ENCODE peak calls at places on chromosome X, in four cellular contexts. O is SK-N-SH, D is K562, M is HepG2. N is an unnamed sample.
A peak's percentile ranks its signal among the peaks of the same experiment; 100 is the strongest.

GRCh38 chrX:56564921-56565861 is 1.8 kb downstream of the UBQLN2 start:
- DNase-seq in D (peak; percentile 7), M (peak; percentile 0), O (peak; percentile 24), N (no peak)

GRCh38 chrX:138057883-138058282 is 492.0 kb downstream of the ZIC3 start:
- DNase-seq in D (no peak), M (no peak), O (no peak), N (no peak)

GRCh38 chrX:10415704-10416001 is 204.7 kb downstream of the MID1 start:
- DNase-seq in O (no peak), M (no peak), D (no peak), N (no peak)

GRCh38 chrX:95903490-95903889 is 781.2 kb upstream of the DIAPH2 start:
- DNase-seq in O (no peak), M (no peak), D (no peak), N (no peak)

GRCh38 chrX:63713510-63713909 is 71.5 kb downstream of the ARHGEF9 start:
- DNase-seq in D (no peak), M (no peak), O (no peak), N (no peak)

GRCh38 chrX:10172867-10173266 is 16.1 kb downstream of the CLCN4 start:
- DNase-seq in M (no peak), O (no peak), D (no peak), N (no peak)

GRCh38 chrX:38754102-38754790 is 47.0 kb upstream of the MID1IP1 start:
- DNase-seq in M (peak; percentile 19), D (peak; percentile 39), O (peak; percentile 47), N (peak; percentile 32)

GRCh38 chrX:22520128-22520828 is 247.6 kb downstream of the CBLL2 start:
- DNase-seq in M (no peak), D (no peak), O (no peak), N (peak; percentile 2)

GRCh38 chrX:131305926-131306325 is 16.8 kb upstream of the IGSF1 start:
- DNase-seq in M (no peak), O (no peak), D (no peak), N (no peak)

GRCh38 chrX:31185884-31186283 is 114.0 kb upstream of the FTHL17 start:
- DNase-seq in M (no peak), O (no peak), D (no peak), N (no peak)

GRCh38 chrX:38664285-38664684 is 102.9 kb downstream of the TSPAN7 start:
- DNase-seq in O (peak; percentile 28), M (peak; percentile 13), D (peak; percentile 39), N (peak; percentile 26)

GRCh38 chrX:1165535-1166196 is 46.8 kb downstream of the CRLF2 start:
- DNase-seq in M (no peak), O (no peak), D (no peak), N (no peak)
- TF ChIP-seq ELF1 in M (no peak), O (no peak), D (no peak), N (no peak)

GRCh38 chrX:133538148-133538547 is 122.9 kb upstream of the GPC4 start:
- DNase-seq in M (no peak), D (no peak), O (no peak), N (no peak)

GRCh38 chrX:133534172-133534571 is 118.9 kb upstream of the GPC4 start:
- DNase-seq in D (no peak), M (no peak), O (no peak), N (no peak)

GRCh38 chrX:133535066-133535465 is 119.8 kb upstream of the GPC4 start:
- DNase-seq in M (no peak), O (no peak), D (no peak), N (no peak)

GRCh38 chrX:133533249-133533648 is 118.0 kb upstream of the GPC4 start:
- DNase-seq in D (no peak), M (no peak), O (no peak), N (no peak)

GRCh38 chrX:133537142-133537541 is 121.9 kb upstream of the GPC4 start:
- DNase-seq in M (no peak), O (no peak), D (no peak), N (no peak)
- TF ChIP-seq ELF1 in M (no peak), O (no peak), D (no peak), N (no peak)

GRCh38 chrX:35351212-35351611 is 408.6 kb downstream of the FAM47B start:
- DNase-seq in D (no peak), O (no peak), M (no peak), N (no peak)
- TF ChIP-seq ELF1 in D (no peak), O (no peak), M (no peak), N (no peak)

DNA sequence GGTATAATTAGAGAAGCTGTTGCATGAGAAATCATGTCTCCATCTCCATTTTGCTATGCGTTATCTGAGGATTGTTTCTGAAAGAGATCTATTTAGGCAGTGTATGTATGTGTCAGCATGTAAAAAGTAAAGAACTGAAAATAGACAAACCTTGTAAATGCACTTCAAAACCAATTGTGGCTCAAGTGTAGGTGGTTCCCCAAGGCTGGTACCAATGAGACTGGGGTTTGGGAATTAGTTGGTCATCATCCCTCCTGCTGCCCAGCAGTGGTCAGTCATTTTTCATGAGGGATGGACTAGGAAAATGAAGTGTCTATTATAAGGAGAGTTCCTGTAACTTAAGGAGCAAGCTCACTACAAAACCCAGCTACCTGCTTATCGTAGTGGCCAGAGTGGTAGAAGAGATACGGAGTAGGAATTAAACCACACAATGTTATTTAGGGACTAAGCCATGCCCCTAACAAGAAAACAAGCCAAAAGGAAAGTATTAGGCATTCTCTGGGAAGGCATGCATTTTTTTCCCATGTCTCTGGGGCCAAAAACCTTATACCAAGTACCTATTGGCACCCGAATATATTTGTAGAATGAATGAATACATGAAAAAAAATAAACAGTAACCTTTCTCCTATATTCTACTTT is 259.0 kb downstream of the CHIC1 start:
- DNase-seq in O (no peak), D (no peak), M (no peak), N (no peak)
- TF ChIP-seq ELF1 in O (no peak), D (no peak), M (no peak), N (no peak)

DNA sequence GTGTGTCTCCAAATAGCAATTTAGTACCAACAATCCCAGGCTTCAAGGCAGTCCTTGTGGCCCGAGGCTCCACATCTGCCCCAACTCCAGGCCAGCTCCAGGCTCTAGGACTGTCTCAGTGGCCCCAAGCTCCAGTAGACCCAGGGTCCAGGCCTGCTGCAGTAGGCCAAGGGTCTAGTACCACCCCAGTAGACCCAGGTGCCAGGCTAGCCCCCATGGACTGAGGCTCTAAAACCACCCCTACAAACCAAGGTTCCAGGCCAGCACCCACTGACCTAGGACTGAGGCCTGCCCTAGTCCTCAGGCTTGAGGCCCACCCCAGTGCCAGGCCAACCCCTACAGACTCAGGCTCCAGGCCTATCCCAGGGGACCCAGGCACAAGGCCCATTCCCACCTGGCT is 191.6 kb downstream of the DLG3 start:
- DNase-seq in M (no peak), O (no peak), D (no peak), N (no peak)
- TF ChIP-seq ELF1 in M (no peak), O (no peak), D (no peak), N (no peak)

GRCh38 chrX:39953027-39953426 is 144.7 kb downstream of the BCOR start:
- DNase-seq in D (no peak), M (no peak), O (no peak), N (no peak)

GRCh38 chrX:39950035-39950688 is 147.6 kb downstream of the BCOR start:
- DNase-seq in M (no peak), O (no peak), D (peak; percentile 48), N (no peak)

GRCh38 chrX:39955621-39956020 is 142.1 kb downstream of the BCOR start:
- DNase-seq in O (no peak), M (no peak), D (no peak), N (no peak)

GRCh38 chrX:39956803-39957394 is 140.9 kb downstream of the BCOR start:
- DNase-seq in D (no peak), O (no peak), M (peak; percentile 28), N (no peak)

GRCh38 chrX:39953879-39954278 is 143.9 kb downstream of the BCOR start:
- DNase-seq in O (no peak), M (peak; percentile 88), D (peak; percentile 17), N (peak; percentile 68)
- TF ChIP-seq ELF1 in O (no peak), M (no peak), D (no peak), N (no peak)

DNA sequence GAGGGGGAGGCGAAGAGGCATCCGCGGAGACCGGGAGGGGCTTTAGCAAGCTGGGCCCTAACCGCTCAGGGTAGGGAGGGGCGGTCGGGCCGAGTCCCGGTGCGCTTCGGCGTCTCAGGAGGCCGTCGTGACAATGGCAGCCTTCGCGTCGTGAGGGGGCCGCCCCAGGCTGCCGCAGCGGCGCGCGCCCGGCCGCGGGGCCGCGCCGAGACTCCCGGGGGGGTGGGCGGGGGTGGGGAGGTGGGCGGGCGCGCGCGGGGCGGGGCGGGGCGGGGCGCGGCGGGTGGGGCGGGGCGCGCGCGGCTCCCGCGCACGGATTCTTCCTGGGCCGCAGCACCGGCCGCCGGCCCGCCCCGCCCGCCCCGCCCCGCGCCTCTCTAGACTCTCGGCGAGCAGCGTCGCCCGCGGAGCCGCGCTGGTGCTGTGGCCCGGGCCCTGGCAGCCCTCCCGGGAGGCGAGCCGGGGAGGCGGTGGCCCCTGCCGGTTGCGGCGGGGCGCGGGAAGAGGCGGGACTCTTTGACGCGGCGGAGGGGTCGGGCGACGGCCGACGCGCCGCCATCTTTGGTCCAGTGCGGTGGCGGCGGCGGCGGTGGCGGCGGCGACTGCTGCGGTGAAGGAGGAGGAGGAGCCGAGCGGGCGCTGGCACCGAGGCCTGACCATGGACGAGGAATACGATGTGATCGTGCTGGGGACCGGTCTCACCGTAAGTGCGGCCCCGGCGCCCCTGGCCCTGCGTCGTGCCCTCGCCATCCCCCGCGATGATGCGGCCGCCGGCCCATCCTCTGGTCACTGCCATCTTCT is at the start of gene GDI1:
- DNase-seq in O (peak; percentile 91), M (no peak), D (peak; percentile 87), N (no peak)
- TF ChIP-seq ELF1 in O (no peak), M (no peak), D (no peak), N (no peak)

DNA sequence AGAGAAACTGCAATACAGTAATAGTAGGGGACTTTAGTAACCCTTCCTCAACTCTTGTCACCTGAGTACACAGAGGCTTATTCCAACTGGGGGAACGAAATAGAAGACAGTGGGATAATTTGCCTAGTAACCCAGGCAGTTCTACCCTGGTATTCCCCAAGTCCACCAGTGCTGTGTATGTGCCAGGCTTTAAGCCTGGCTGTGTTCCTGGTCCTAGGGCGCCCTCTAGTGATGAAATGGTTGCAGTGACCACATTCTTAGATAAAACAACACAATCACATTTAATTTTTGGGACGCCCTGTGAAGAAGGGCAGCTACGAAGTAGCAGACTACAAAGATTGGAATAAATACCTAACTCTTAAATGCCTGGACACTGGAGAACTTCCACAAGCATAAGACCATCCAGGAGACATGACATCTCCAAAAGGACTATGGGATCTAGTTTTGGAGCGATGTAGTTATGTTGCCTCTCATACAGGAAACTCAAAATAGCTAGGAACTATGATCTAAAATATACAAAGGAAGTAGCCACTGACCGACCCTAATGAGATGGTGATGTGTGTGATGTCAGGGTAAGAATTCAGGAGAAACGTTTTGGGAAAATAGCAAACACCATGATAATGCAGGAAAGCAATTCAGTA is 288.5 kb upstream of the ZCCHC13 start:
- DNase-seq in D (peak; percentile 62), O (peak; percentile 69), M (peak; percentile 46), N (peak; percentile 40)
- TF ChIP-seq ELF1 in D (no peak), O (no peak), M (no peak), N (no peak)